ENCODE peak calls at places on chromosomes 4 and X, in seven cellular contexts. S is activated T-cell treated with anti-CD3 and anti-CD28 coated beads for 48 hours, N is lung, X is brain microvascular endothelial cell, V is posterior vena cava, Z is cardiac septum, U is ELF-1. B is an unnamed sample.
A peak's percentile ranks its signal among the peaks of the same experiment; 100 is the strongest.

GRCh38 chrX:39725928-39726619 is 371.7 kb downstream of the BCOR start:
- DNase-seq in V (no peak), S (no peak), X (peak; percentile 51), N (no peak), Z (no peak), U (peak; percentile 19), B (no peak)

GRCh38 chrX:40090050-40090804 is 7.5 kb downstream of the BCOR start:
- DNase-seq in N (no peak), X (no peak), U (peak; percentile 60), V (peak; percentile 84), Z (no peak), S (no peak), B (no peak)

GRCh38 chrX:123962006-123962485 is 540 bp downstream of the STAG2 start:
- DNase-seq in X (no peak), U (no peak), V (no peak), Z (no peak), N (no peak), S (no peak), B (peak; percentile 71)

GRCh38 chr4:4762909-4763814 is 96.3 kb upstream of the MSX1 start:
- DNase-seq in V (no peak), X (peak; percentile 52), N (no peak), Z (peak; percentile 29), U (peak; percentile 92), S (peak; percentile 29), B (no peak)

GRCh38 chrX:56765816-56766553 is 36.9 kb downstream of the NBDY start:
- DNase-seq in X (no peak), S (no peak), Z (peak; percentile 56), U (no peak), V (no peak), N (peak; percentile 29), B (no peak)

GRCh38 chr4:83810428-83810827 is 274.5 kb downstream of the GPAT3 start:
- DNase-seq in S (no peak), N (no peak), V (no peak), U (no peak), X (no peak), Z (no peak), B (no peak)

GRCh38 chrX:139091878-139092277 is 380.4 kb upstream of the FGF13 start:
- DNase-seq in Z (no peak), U (no peak), S (no peak), X (no peak), V (no peak), N (no peak), B (no peak)

GRCh38 chr4:7868430-7868775 is 71.3 kb downstream of the AFAP1 start:
- DNase-seq in N (no peak), U (no peak), Z (no peak), X (no peak), V (no peak), S (no peak), B (no peak)

GRCh38 chr4:67393699-67394281 is 151.5 kb downstream of the CENPC start:
- DNase-seq in U (no peak), S (no peak), N (no peak), Z (no peak), V (no peak), X (peak; percentile 29), B (peak; percentile 65)

GRCh38 chr4:143232277-143232676 is 47.6 kb downstream of the USP38 start:
- DNase-seq in N (no peak), U (peak; percentile 10), X (no peak), S (no peak), V (no peak), Z (no peak), B (no peak)

GRCh38 chr4:53840643-53841042 is 223.8 kb downstream of the CHIC2 start:
- DNase-seq in U (no peak), Z (no peak), N (no peak), X (peak; percentile 52), S (no peak), V (no peak), B (peak; percentile 80)

GRCh38 chrX:100447563-100448397 is 37.7 kb upstream of the PCDH19 start:
- DNase-seq in Z (no peak), S (peak; percentile 0), U (peak; percentile 77), V (no peak), N (peak; percentile 34), X (peak; percentile 40), B (peak; percentile 70)

GRCh38 chr4:137474711-137475301 is 57.5 kb downstream of the PCDH18 start:
- DNase-seq in Z (no peak), V (no peak), N (no peak), U (peak; percentile 59), X (peak; percentile 58), S (no peak), B (no peak)

GRCh38 chrX:52420824-52421443 is 52.1 kb downstream of the XAGE2 start:
- DNase-seq in V (no peak), S (no peak), Z (no peak), N (no peak), X (no peak), U (no peak), B (no peak)

GRCh38 chr4:182101618-182102017 is 141.6 kb upstream of the TENM3 start:
- DNase-seq in S (no peak), V (no peak), Z (no peak), U (no peak), X (no peak), N (no peak), B (no peak)

B was measured in DMS53.